ENCODE peak calls at places on chromosomes 6 and 20, in six cellular contexts. D, K, C, U, H and R are unnamed samples.

GRCh38 chr6:35663001-35663400 is 25.7 kb downstream of the FKBP5 start:
- DNase-seq in D (no peak), K (no peak), C (no peak), U (no peak), H (no peak), R (no peak)

GRCh38 chr6:112475083-112475482 is 128.0 kb downstream of the RFPL4B start:
- DNase-seq in D (no peak), K (no peak), C (no peak), U (no peak), H (no peak), R (no peak)

GRCh38 chr6:3317741-3318211 is 59.0 kb downstream of the PSMG4 start:
- DNase-seq in D (no peak), K (no peak), C (no peak), U (no peak), H (peak; percentile 11), R (no peak)

GRCh38 chr20:43011491-43011890 is 178.2 kb downstream of the PTPRT start:
- DNase-seq in D (no peak), K (no peak), C (no peak), U (no peak), H (no peak), R (no peak)

GRCh38 chr6:42378125-42378524 is 73.6 kb downstream of the TRERF1 start:
- DNase-seq in D (no peak), K (no peak), C (no peak), U (no peak), H (no peak), R (no peak)

GRCh38 chr6:159899994-159900745 is 9.4 kb downstream of the MAS1 start:
- DNase-seq in D (no peak), K (no peak), C (no peak), U (no peak), H (no peak), R (no peak)

GRCh38 chr6:156949376-156949775 is 172.2 kb downstream of the ARID1B start:
- DNase-seq in D (no peak), K (no peak), C (peak; percentile 54), U (no peak), H (no peak), R (no peak)

GRCh38 chr20:46563848-46564197 is 13.4 kb upstream of the OCSTAMP start:
- DNase-seq in D (no peak), K (no peak), C (no peak), U (no peak), H (no peak), R (no peak)

GRCh38 chr6:9806195-9806594 is 608.7 kb downstream of the TFAP2A start:
- DNase-seq in D (no peak), K (no peak), C (no peak), U (no peak), H (no peak), R (no peak)

GRCh38 chr6:90351696-90352095 is 55.1 kb upstream of the BACH2 start:
- DNase-seq in D (no peak), K (no peak), C (no peak), U (no peak), H (no peak), R (no peak)

GRCh38 chr20:53672484-53673129 is 79.0 kb upstream of the ZNF217 start:
- DNase-seq in D (no peak), K (no peak), C (no peak), U (no peak), H (no peak), R (no peak)

GRCh38 chr6:132188865-132189264 is 212.4 kb downstream of the MOXD1 start:
- DNase-seq in D (no peak), K (no peak), C (no peak), U (no peak), H (no peak), R (no peak)

GRCh38 chr6:43624786-43625288 is 4.2 kb downstream of the GTPBP2 start:
- DNase-seq in D (no peak), K (no peak), C (no peak), U (no peak), H (no peak), R (no peak)

GRCh38 chr6:138545621-138545980 is 46.3 kb upstream of the NHSL1 start:
- DNase-seq in D (peak; percentile 84), K (no peak), C (no peak), U (no peak), H (peak; percentile 69), R (no peak)

GRCh38 chr6:31664790-31665500 is at the start of gene GPANK1:
- DNase-seq in D (peak; percentile 90), K (peak; percentile 81), C (peak; percentile 83), U (peak; percentile 65), H (peak; percentile 94), R (peak; percentile 73)
- H3K4me1 ChIP-seq in D (peaks cover 19% of the 10 kb centered on the region), K (peaks cover 10% of the 10 kb centered on the region), C (peaks cover 24% of the 10 kb centered on the region), U (no peaks in the 10 kb centered on the region), H (peaks cover 64% of the 10 kb centered on the region), R (peaks cover 34% of the 10 kb centered on the region)

GRCh38 chr6:163290545-163291274 is 123.8 kb upstream of the QKI start:
- DNase-seq in D (no peak), K (no peak), C (no peak), U (no peak), H (no peak), R (no peak)

GRCh38 chr6:163294734-163295133 is 119.8 kb upstream of the QKI start:
- DNase-seq in D (no peak), K (no peak), C (no peak), U (no peak), H (no peak), R (no peak)

GRCh38 chr6:163291622-163292021 is 122.9 kb upstream of the QKI start:
- DNase-seq in D (no peak), K (no peak), C (no peak), U (no peak), H (no peak), R (no peak)

GRCh38 chr6:163296835-163297519 is 117.5 kb upstream of the QKI start:
- DNase-seq in D (no peak), K (no peak), C (no peak), U (no peak), H (no peak), R (no peak)

DNA sequence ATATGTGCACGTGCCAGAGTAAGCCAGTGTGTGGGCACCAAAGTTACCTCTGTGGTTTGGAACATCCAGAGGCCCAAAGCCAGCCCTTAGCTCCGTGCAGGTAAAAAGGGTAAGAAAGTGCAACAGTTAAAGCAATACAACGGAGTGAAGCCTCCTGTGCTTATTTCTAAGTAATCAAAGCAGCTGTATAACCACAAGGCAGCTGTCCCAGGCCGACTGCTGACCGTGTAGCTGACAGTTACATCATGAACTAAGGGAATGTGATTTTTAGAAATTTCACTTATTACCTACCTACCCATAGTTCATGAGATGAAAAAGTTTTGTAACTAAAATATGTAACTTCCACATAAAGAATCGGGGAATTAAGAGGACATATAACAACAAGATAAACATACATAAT is 121.2 kb upstream of the QKI start:
- DNase-seq in D (no peak), K (no peak), C (no peak), U (no peak), H (no peak), R (no peak)
- TF ChIP-seq CTCF in D (no peak), K (no peak), C (no peak), U (no peak), H (no peak), R (no peak)

DNA sequence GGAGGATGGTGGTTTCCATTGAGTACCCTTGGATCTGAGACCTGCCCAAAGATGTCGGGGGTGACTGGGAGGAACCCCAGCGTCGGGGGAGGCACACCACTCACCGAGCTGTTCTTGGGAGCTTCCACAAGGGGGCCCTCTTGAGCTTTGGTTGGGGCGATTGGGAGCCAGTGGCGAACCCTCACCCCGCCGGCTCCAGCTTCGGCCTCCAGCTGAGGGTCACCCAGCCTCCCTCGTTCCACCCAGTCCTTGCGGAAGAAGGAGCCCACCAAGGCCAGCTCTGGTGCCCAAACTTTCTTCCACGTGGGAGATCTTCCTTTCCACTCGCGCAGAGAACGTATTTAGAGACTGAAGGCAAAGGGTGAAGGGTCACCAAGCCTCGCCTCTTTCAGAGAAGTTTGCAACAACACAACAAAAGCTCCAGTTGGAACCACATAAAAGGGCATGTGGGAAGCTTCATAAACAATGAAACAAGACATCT is 33.6 kb downstream of the APCDD1L start:
- DNase-seq in D (no peak), K (no peak), C (peak; percentile 49), U (peak; percentile 36), H (peak; percentile 42), R (no peak)
- H3K9me3 ChIP-seq in D (peaks cover 4% of the 10 kb centered on the region), K (peaks cover 39% of the 10 kb centered on the region), C (peaks cover 23% of the 10 kb centered on the region), U (peaks cover 27% of the 10 kb centered on the region), H (peaks cover 22% of the 10 kb centered on the region), R (peaks cover 12% of the 10 kb centered on the region)

DNA sequence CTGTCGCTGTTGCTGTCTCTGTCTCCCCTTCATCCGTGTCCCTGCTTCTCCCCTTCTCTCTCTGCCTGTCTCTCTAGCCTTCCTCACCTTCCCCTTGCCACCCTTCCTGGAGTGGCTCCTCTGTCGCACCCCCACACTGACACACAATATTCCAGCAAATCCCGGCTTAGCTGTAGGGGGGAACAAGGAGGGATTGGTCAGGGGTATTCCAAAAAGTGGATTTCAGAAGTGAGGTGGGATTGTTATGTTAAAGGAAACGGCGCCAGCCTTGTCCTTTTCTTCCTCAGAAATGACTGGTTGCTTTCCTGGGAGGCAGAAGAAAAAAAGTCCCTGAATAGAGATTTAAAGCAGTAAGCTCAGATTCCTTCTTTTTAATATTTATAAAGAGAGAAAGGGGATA is 76.3 kb upstream of the SIRPA start:
- DNase-seq in D (no peak), K (no peak), C (no peak), U (no peak), H (no peak), R (peak; percentile 5)
- H3K4me1 ChIP-seq in D (no peaks in the 10 kb centered on the region), K (peaks cover 14% of the 10 kb centered on the region), C (peaks cover 10% of the 10 kb centered on the region), U (peaks cover 9% of the 10 kb centered on the region), H (peaks cover 8% of the 10 kb centered on the region), R (peaks cover 45% of the 10 kb centered on the region)

GRCh38 chr20:4563031-4563430 is 158.7 kb upstream of the PRND start:
- DNase-seq in D (no peak), K (no peak), C (no peak), U (no peak), H (no peak), R (no peak)

GRCh38 chr20:4559906-4560305 is 161.8 kb upstream of the PRND start:
- DNase-seq in D (no peak), K (no peak), C (no peak), U (no peak), H (no peak), R (no peak)

GRCh38 chr20:4560667-4561066 is 161.0 kb upstream of the PRND start:
- DNase-seq in D (no peak), K (no peak), C (no peak), U (no peak), H (no peak), R (no peak)

GRCh38 chr20:4567172-4567571 is 154.5 kb upstream of the PRND start:
- DNase-seq in D (no peak), K (no peak), C (no peak), U (no peak), H (no peak), R (no peak)

DNA sequence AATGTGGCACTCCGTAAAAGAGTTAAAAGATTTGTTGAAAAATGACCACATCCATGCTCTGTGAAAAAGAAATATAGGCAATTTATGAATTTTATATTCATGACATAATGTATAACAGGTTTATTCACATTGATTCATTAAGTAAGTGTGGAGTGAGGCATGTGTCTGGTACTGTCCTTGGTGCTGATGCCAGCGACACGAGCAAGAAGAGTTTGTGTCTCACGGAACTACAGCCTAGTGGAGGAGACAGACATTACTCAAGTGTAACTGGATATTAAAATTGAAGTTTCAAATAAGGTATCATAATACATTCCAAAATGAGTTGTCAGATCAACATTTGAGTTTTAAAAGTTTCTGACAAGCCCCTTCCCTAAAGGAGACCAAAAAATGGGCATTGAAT is 158.2 kb upstream of the PRND start:
- DNase-seq in D (no peak), K (no peak), C (peak; percentile 44), U (no peak), H (no peak), R (no peak)
- TF ChIP-seq CTCF in D (no peak), K (no peak), C (peak; percentile 32), U (peak; percentile 29), H (no peak), R (no peak)